ENCODE peak calls at places on chromosome 1, in five cellular contexts. One of them, this sample, is unnamed.

GRCh38 chr1:182703539-182703938 is 19.2 kb upstream of the RGS8 start:
- DNase-seq in spleen: no peak
- DNase-seq in adrenal gland: no peak
- DNase-seq in esophagus squamous epithelium: no peak
- DNase-seq in A549: no peak
- DNase-seq in this sample: no peak

GRCh38 chr1:30722175-30722537 is 1.2 kb downstream of the MATN1 start:
- DNase-seq in spleen: no peak
- DNase-seq in adrenal gland: no peak
- DNase-seq in esophagus squamous epithelium: no peak
- DNase-seq in A549: no peak
- DNase-seq in this sample: no peak

GRCh38 chr1:70666381-70667140 is 255.5 kb downstream of the CTH start:
- DNase-seq in spleen: no peak
- DNase-seq in adrenal gland: peak
- DNase-seq in esophagus squamous epithelium: no peak
- DNase-seq in A549: no peak
- DNase-seq in this sample: no peak

GRCh38 chr1:78658901-78659300 is 9.3 kb downstream of the IFI44 start:
- DNase-seq in spleen: no peak
- DNase-seq in adrenal gland: no peak
- DNase-seq in esophagus squamous epithelium: no peak
- DNase-seq in A549: no peak
- DNase-seq in this sample: no peak

GRCh38 chr1:94713472-94714141 is 106.5 kb upstream of the SLC44A3 start:
- DNase-seq in spleen: peak
- DNase-seq in adrenal gland: peak
- DNase-seq in esophagus squamous epithelium: peak
- DNase-seq in A549: peak
- DNase-seq in this sample: peak

GRCh38 chr1:155976062-155976912 is 2.1 kb downstream of the ARHGEF2 start:
- DNase-seq in spleen: peak
- DNase-seq in adrenal gland: no peak
- DNase-seq in esophagus squamous epithelium: no peak
- DNase-seq in A549: peak
- DNase-seq in this sample: peak

GRCh38 chr1:19656780-19657475 is 7.7 kb upstream of the HTR6 start:
- DNase-seq in spleen: no peak
- DNase-seq in adrenal gland: no peak
- DNase-seq in esophagus squamous epithelium: no peak
- DNase-seq in A549: no peak
- DNase-seq in this sample: no peak

GRCh38 chr1:233025156-233025555 is 74.7 kb downstream of the NTPCR start:
- DNase-seq in spleen: no peak
- DNase-seq in adrenal gland: peak
- DNase-seq in esophagus squamous epithelium: no peak
- DNase-seq in A549: peak
- DNase-seq in this sample: no peak

GRCh38 chr1:25080294-25081209 is 150.5 kb upstream of the RUNX3 start:
- DNase-seq in spleen: peak
- DNase-seq in adrenal gland: no peak
- DNase-seq in esophagus squamous epithelium: no peak
- DNase-seq in A549: peak
- DNase-seq in this sample: peak

GRCh38 chr1:209751627-209752231 is 4.1 kb upstream of the TRAF3IP3 start:
- DNase-seq in spleen: no peak
- DNase-seq in adrenal gland: no peak
- DNase-seq in esophagus squamous epithelium: no peak
- DNase-seq in A549: no peak
- DNase-seq in this sample: no peak

GRCh38 chr1:216566809-216567208 is 143.6 kb upstream of the USH2A start:
- DNase-seq in spleen: no peak
- DNase-seq in adrenal gland: no peak
- DNase-seq in esophagus squamous epithelium: no peak
- DNase-seq in A549: peak
- DNase-seq in this sample: no peak

GRCh38 chr1:98898901-98899300 is 105.8 kb downstream of the PLPPR5 start:
- DNase-seq in spleen: no peak
- DNase-seq in adrenal gland: no peak
- DNase-seq in esophagus squamous epithelium: no peak
- DNase-seq in A549: no peak
- DNase-seq in this sample: no peak

GRCh38 chr1:223341111-223341510 is 22.9 kb downstream of the SUSD4 start:
- DNase-seq in spleen: peak
- DNase-seq in adrenal gland: no peak
- DNase-seq in esophagus squamous epithelium: no peak
- DNase-seq in A549: no peak
- DNase-seq in this sample: peak

GRCh38 chr1:201074018-201074417 is 38.2 kb downstream of the CACNA1S start:
- DNase-seq in spleen: no peak
- DNase-seq in adrenal gland: no peak
- DNase-seq in esophagus squamous epithelium: no peak
- DNase-seq in A549: no peak
- DNase-seq in this sample: no peak

GRCh38 chr1:238953448-238953847 is 432.9 kb upstream of the CHRM3 start:
- DNase-seq in spleen: no peak
- DNase-seq in adrenal gland: no peak
- DNase-seq in esophagus squamous epithelium: no peak
- DNase-seq in A549: no peak
- DNase-seq in this sample: no peak

GRCh38 chr1:239456788-239457187 is 70.4 kb downstream of the CHRM3 start:
- DNase-seq in spleen: no peak
- DNase-seq in adrenal gland: no peak
- DNase-seq in esophagus squamous epithelium: no peak
- DNase-seq in A549: no peak
- DNase-seq in this sample: no peak

GRCh38 chr1:9275567-9276034 is 17.1 kb upstream of the SPSB1 start:
- DNase-seq in spleen: peak
- DNase-seq in adrenal gland: peak
- DNase-seq in esophagus squamous epithelium: no peak
- DNase-seq in A549: no peak
- DNase-seq in this sample: no peak

GRCh38 chr1:218813247-218813646 is 360.4 kb upstream of the LYPLAL1 start:
- DNase-seq in spleen: no peak
- DNase-seq in adrenal gland: no peak
- DNase-seq in esophagus squamous epithelium: no peak
- DNase-seq in A549: no peak
- DNase-seq in this sample: no peak

GRCh38 chr1:983736-984475 is 2.0 kb upstream of the PERM1 start:
- DNase-seq in spleen: peak
- DNase-seq in adrenal gland: no peak
- DNase-seq in esophagus squamous epithelium: no peak
- DNase-seq in A549: no peak
- DNase-seq in this sample: peak

GRCh38 chr1:65066379-65066765 is 81.6 kb upstream of the AK4 start:
- DNase-seq in spleen: no peak
- DNase-seq in adrenal gland: no peak
- DNase-seq in esophagus squamous epithelium: no peak
- DNase-seq in A549: no peak
- DNase-seq in this sample: no peak

GRCh38 chr1:155061381-155062150 is 2.0 kb upstream of the EFNA4 start:
- DNase-seq in spleen: peak
- DNase-seq in adrenal gland: peak
- DNase-seq in esophagus squamous epithelium: no peak
- DNase-seq in A549: peak
- DNase-seq in this sample: peak

GRCh38 chr1:220123889-220124288 is 30.0 kb downstream of the IARS2 start:
- DNase-seq in spleen: no peak
- DNase-seq in adrenal gland: no peak
- DNase-seq in esophagus squamous epithelium: no peak
- DNase-seq in A549: peak
- DNase-seq in this sample: no peak

GRCh38 chr1:89211035-89211634 is 12.4 kb upstream of the GBP4 start:
- DNase-seq in spleen: no peak
- DNase-seq in adrenal gland: no peak
- DNase-seq in esophagus squamous epithelium: no peak
- DNase-seq in A549: no peak
- DNase-seq in this sample: no peak

GRCh38 chr1:56901720-56902119 is 47.1 kb downstream of the C8A start:
- DNase-seq in spleen: no peak
- DNase-seq in adrenal gland: no peak
- DNase-seq in esophagus squamous epithelium: no peak
- DNase-seq in A549: no peak
- DNase-seq in this sample: no peak

GRCh38 chr1:153510984-153511410 is 24.8 kb downstream of the S100A6 start:
- DNase-seq in spleen: peak
- DNase-seq in adrenal gland: peak
- DNase-seq in esophagus squamous epithelium: no peak
- DNase-seq in A549: peak
- DNase-seq in this sample: peak

GRCh38 chr1:32353886-32354570 is 8.3 kb downstream of the FAM229A start:
- DNase-seq in spleen: no peak
- DNase-seq in adrenal gland: peak
- DNase-seq in esophagus squamous epithelium: no peak
- DNase-seq in A549: no peak
- DNase-seq in this sample: peak

GRCh38 chr1:211897011-211897410 is 66.4 kb upstream of the LPGAT1 start:
- DNase-seq in spleen: no peak
- DNase-seq in adrenal gland: no peak
- DNase-seq in esophagus squamous epithelium: no peak
- DNase-seq in A549: peak
- DNase-seq in this sample: no peak

GRCh38 chr1:38347446-38348175 is 301.0 kb upstream of the POU3F1 start:
- DNase-seq in spleen: no peak
- DNase-seq in adrenal gland: no peak
- DNase-seq in esophagus squamous epithelium: no peak
- DNase-seq in A549: no peak
- DNase-seq in this sample: no peak

GRCh38 chr1:40531381-40532061 is at the start of gene ZNF684:
- DNase-seq in spleen: peak
- DNase-seq in adrenal gland: peak
- DNase-seq in esophagus squamous epithelium: peak
- DNase-seq in A549: peak
- DNase-seq in this sample: peak
- TF ChIP-seq POLR2A in spleen: no peak
- TF ChIP-seq POLR2A in adrenal gland: peak
- TF ChIP-seq POLR2A in esophagus squamous epithelium: peak
- TF ChIP-seq POLR2A in A549: peak
- TF ChIP-seq POLR2A in this sample: peak

DNA sequence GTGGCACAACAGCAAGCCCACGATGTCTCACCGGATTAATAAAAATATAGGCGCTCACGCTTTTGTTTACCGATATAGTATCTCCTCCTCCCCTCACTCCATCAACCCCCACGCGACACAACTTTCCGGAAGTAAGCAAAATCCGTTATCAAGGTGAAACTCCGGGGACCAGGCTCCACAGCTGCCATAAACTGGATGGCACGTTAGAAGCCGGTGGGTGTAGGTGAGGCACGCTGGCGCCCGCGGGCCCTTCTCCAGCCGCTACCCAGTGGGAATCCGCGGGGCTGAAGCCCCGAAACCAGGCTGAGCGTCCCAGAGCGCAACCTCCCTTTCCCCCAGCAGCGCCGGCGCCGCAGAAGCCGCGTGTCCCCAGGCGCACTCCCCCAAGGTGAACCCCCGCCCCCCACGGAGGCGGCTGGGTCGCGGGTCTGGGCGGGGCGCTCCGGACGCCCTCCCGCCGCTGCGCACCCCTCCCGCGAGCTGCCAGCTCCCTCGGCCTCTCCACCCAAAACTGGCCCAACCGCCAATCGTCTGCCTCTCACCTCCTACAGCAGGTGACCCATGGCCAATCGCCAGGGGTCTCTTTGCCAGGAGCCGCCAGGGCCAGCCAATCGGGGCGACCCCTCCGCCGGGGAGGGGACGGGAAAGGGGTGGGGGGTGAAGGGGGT is 112.4 kb downstream of the OSBPL9 start:
- DNase-seq in spleen: peak
- DNase-seq in adrenal gland: peak
- DNase-seq in esophagus squamous epithelium: peak
- DNase-seq in A549: peak
- DNase-seq in this sample: peak
- TF ChIP-seq POLR2A in spleen: no peak
- TF ChIP-seq POLR2A in adrenal gland: peak
- TF ChIP-seq POLR2A in esophagus squamous epithelium: no peak
- TF ChIP-seq POLR2A in A549: peak
- TF ChIP-seq POLR2A in this sample: no peak

DNA sequence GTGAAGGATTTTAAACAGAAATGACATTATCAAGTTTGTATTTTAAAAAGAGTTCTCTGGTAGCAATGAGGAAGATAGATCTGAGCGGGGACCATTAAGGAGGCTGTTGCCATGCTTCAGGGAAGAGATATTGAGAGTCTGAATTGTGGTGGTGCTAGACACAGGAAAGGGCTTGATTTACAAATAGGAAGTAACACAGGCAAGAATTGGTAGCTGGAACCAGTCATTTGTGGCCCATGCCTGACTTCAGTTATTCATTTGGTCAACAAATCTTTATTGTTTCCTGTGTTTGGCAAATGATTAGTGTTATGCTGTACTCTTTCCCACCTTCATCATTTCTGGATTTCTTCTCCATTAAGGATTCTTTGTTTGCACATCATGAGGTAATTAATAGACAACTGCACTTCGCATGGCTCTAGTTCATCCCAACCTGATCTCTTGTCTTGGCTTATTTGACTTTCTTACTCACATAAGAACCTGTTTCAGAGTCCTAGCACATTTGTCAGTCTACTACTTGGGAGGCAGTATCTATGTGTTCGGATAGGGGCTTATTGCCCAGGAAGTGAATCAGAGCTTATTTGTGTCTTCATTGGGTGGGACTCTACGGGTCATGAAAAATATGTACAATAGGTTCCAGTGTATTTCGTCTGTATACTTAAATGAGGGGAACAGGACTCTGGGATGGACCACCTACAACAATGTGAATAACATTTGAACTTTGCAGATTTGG is 32.3 kb downstream of the EEIG2 start:
- DNase-seq in spleen: no peak
- DNase-seq in adrenal gland: no peak
- DNase-seq in esophagus squamous epithelium: no peak
- DNase-seq in A549: no peak
- DNase-seq in this sample: no peak
- TF ChIP-seq POLR2A in spleen: no peak
- TF ChIP-seq POLR2A in adrenal gland: no peak
- TF ChIP-seq POLR2A in esophagus squamous epithelium: no peak
- TF ChIP-seq POLR2A in A549: no peak
- TF ChIP-seq POLR2A in this sample: no peak

DNA sequence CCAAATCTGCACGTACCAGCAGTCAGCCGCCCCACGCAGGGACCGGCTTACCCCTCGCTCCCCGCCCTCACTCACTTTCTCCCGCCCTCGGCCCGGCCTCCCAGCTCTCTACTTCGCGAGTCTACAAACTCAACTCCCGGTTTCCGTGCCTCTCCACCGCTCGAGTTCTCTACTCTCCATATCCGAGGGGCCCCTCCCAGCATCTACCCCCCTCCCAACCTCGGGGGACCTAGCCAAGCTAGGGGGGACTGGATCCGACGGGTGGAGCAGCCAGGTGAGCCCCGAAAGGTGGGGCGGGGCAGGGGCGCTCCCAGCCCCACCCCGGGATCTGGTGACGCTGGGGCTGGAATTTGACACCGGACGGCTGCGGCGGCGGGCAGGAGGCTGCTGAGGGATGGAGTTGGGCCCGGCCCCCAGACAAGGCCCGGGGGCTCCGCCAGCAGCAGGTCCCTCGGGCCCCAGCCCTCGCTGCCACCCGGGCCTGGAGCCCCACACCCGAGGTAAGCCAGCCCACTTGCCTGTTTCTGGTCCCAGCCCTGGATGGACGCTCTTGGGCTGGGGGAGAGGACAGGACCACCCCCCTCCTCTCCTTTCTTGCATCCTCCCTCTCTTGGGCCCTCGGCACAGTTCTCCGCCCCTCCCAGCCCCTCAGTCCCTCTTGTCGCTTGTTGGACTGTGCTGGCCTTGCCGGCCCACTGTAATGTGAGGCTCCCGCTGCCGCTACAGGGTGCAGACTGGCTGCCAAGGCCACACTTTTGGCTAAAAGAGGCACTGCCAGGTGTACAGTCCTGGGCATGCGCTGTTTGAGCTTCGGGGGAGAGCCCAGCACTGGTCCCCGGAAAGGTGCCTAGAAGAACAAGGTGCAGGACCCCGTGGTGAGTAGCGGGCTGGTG is at the start of gene ARTN:
- DNase-seq in spleen: no peak
- DNase-seq in adrenal gland: peak
- DNase-seq in esophagus squamous epithelium: no peak
- DNase-seq in A549: no peak
- DNase-seq in this sample: no peak
- TF ChIP-seq POLR2A in spleen: no peak
- TF ChIP-seq POLR2A in adrenal gland: no peak
- TF ChIP-seq POLR2A in esophagus squamous epithelium: peak
- TF ChIP-seq POLR2A in A549: no peak
- TF ChIP-seq POLR2A in this sample: no peak

This sample was measured in sigmoid colon.